ENCODE peak calls at places on chromosomes 3 and 15, in four cellular contexts. Z, B, N and P are unnamed samples.

GRCh38 chr15:42921049-42921731 is 612 bp upstream of the TTBK2 start:
- DNase-seq in Z (peak), N (peak), B (no peak), P (no peak)

GRCh38 chr3:149576071-149576564 is 81.7 kb downstream of the WWTR1 start:
- DNase-seq in N (no peak), B (no peak), Z (peak), P (no peak)

GRCh38 chr3:129114455-129114854 is 7.1 kb downstream of the RAB43 start:
- DNase-seq in B (no peak), N (no peak), Z (no peak), P (no peak)

GRCh38 chr3:14561051-14561634 is 21.0 kb upstream of the GRIP2 start:
- DNase-seq in B (no peak), N (no peak), Z (no peak), P (no peak)

GRCh38 chr15:39639037-39639436 is 58.2 kb downstream of the THBS1 start:
- DNase-seq in N (no peak), B (no peak), Z (no peak), P (no peak)

GRCh38 chr3:50345586-50345985 is at the start of gene ZMYND10:
- DNase-seq in N (peak), B (peak), Z (peak), P (peak)

GRCh38 chr3:65856907-65857306 is 181.8 kb downstream of the MAGI1 start:
- DNase-seq in Z (no peak), N (no peak), B (no peak), P (no peak)

GRCh38 chr15:98676586-98677270 is 28.4 kb downstream of the IGF1R start:
- DNase-seq in Z (no peak), B (no peak), N (no peak), P (no peak)

GRCh38 chr15:31101262-31102048 is at the start of gene TRPM1:
- DNase-seq in N (no peak), Z (no peak), B (no peak), P (no peak)

GRCh38 chr3:140899363-140899762 is 42.3 kb upstream of the SLC25A36 start:
- DNase-seq in B (no peak), Z (no peak), N (no peak), P (no peak)

GRCh38 chr3:23805881-23806321 is at the start of gene UBE2E1:
- DNase-seq in Z (peak), N (peak), B (peak), P (peak)

GRCh38 chr15:56719774-56720555 is 13.3 kb downstream of the ZNF280D start:
- DNase-seq in N (no peak), B (no peak), Z (no peak), P (no peak)

GRCh38 chr15:22806664-22807063 is 20.2 kb downstream of the NIPA1 start:
- DNase-seq in B (no peak), Z (no peak), N (no peak), P (no peak)

GRCh38 chr15:77036537-77037474 is 34.1 kb downstream of the TSPAN3 start:
- DNase-seq in N (no peak), Z (peak), B (no peak), P (no peak)

GRCh38 chr3:163476179-163476578 is 1602.1 kb downstream of the SI start:
- DNase-seq in Z (no peak), B (no peak), N (no peak), P (no peak)

GRCh38 chr15:100781061-100781960 is 98.3 kb upstream of the ALDH1A3 start:
- DNase-seq in B (no peak), N (peak), Z (peak), P (no peak)

GRCh38 chr3:58422756-58423324 is 10.8 kb downstream of the PDHB start:
- DNase-seq in Z (no peak), B (no peak), N (no peak), P (no peak)
- TF ChIP-seq CTCF in Z (no peak), B (peak), N (no peak), P (no peak)

DNA sequence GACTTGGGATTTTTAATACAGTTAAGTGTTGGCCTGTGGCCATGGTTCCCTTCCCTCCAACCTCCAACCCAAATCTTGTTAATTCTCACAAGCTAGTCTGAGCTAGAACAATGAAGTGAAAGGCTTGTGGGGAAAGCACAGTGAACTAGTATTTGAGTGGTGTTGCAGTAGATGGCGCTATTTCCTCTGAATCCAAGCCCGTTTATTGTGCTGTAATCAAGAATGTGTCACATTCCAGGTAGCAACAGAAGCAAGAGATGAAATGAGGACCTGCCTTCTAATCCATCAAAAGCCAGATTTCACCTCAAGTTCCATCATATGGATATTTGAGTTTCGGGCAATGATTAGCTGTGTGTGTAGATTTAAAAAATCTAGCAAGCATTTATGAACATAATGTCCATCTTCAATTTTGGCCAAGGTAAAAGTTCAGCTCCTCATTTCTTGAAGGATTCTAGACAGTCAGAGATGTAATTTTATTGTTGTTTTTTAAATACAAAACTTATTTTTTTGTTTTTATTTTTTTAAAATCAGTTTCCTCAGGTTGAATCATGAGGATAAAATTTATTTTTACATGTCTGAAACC is 160.7 kb downstream of the SQOR start:
- DNase-seq in Z (peak), B (no peak), N (peak), P (no peak)
- TF ChIP-seq CTCF in Z (peak), B (peak), N (peak), P (peak)

DNA sequence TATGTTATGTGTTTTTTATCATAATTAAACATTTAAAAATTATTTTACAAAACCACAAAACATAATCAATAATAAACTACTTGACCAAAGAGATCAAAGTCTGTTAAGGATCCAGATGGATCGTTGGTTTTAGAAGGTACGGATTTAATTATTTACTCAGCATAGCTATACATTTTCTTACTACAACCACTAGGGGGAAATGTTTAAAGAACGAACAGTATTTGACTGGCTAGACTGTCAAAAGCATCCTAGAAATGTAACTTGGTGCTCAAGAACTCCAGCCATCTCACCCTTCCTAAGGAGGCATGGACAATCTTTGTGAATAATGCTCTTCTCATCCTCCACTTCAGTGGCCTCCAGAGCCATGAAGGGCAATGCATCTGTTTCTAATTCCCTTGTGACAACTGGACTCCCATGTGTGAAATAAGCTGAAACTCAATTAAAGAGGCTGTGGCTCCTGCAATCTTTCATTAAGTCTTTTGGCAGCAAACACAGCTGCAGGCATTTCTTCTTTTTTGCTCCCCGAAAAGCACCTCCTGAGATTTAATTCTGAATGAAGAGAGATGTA is 94.7 kb upstream of the TUSC7 start:
- DNase-seq in Z (no peak), N (no peak), B (no peak), P (no peak)
- TF ChIP-seq CTCF in Z (no peak), N (peak), B (no peak), P (peak)

DNA sequence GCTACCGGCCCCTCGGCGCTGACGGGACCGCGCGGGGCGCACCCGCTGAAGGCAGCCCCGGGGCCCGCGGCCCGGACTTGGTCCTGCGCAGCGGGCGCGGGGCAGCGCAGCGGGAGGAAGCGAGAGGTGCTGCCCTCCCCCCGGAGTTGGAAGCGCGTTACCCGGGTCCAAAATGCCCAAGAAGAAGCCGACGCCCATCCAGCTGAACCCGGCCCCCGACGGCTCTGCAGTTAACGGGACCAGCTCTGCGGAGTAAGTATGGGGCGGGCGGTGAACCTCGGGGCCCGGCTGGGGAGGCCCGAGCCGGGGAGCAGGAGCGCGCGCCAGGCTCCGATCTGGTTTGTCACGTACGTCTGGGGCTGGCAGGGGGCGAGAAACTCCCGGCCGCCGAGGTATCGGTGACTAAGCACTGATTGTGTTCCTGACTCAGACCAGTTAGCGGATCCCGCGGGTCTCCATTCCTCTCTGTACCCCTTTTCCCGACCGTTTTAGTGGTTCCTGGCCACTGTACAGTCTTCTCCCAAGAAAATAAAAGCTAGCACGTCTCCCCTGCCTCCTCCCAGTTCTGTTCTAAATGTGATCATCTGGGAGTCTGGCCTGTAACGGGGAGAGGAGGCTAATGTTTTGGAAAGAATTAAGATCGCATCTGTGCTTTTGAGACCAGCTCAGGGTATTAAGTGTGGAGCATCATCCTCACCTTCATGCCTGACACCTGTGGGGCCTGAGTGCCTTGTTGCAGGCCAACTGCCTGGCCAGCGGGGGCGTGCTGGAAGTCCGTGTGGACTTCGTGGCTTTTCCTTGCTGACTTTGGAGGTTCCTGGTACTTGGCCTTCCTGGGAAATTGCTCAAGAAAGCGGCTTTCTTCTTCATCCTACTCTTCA is 704 bp downstream of the MAP2K1 start:
- DNase-seq in B (peak), Z (peak), N (peak), P (no peak)
- TF ChIP-seq CTCF in B (peak), Z (peak), N (no peak), P (peak)

GRCh38 chr15:68633181-68634121 is 54.7 kb downstream of the CORO2B start:
- DNase-seq in N (no peak), Z (no peak), B (no peak), P (no peak)

GRCh38 chr15:68630205-68630555 is 51.4 kb downstream of the CORO2B start:
- DNase-seq in N (no peak), Z (no peak), B (no peak), P (no peak)

GRCh38 chr15:68630836-68631235 is 52.0 kb downstream of the CORO2B start:
- DNase-seq in N (no peak), B (no peak), Z (no peak), P (no peak)

GRCh38 chr15:68632101-68632500 is 53.3 kb downstream of the CORO2B start:
- DNase-seq in N (no peak), Z (no peak), B (no peak), P (no peak)

DNA sequence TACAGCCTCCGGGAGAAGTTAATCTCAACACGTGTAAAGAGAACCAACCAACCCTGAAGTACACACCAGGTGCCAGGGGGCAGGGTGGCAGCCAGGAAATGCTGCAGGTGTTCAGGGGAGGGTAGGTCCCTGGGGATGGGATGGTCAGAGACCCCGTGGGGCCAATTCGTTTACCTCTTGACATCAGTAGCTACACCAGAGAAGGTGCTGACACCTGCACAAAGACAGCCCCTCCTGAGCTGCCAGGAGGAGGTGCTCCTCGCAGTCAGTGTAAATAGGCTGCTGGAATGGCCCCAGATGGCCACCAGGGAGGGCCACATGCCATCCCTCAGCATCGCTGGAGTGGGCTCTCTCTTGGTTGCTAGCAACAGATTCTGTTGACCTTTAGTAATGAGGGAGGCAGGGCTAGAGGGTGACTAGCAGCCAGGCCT is 52.8 kb downstream of the CORO2B start:
- DNase-seq in N (no peak), Z (no peak), B (no peak), P (no peak)
- TF ChIP-seq CTCF in N (no peak), Z (no peak), B (peak), P (no peak)

GRCh38 chr3:31486865-31487533 is 45.7 kb upstream of the STT3B start:
- DNase-seq in N (no peak), B (no peak), Z (no peak), P (no peak)

GRCh38 chr3:31483776-31484175 is 48.9 kb upstream of the STT3B start:
- DNase-seq in B (no peak), N (no peak), Z (no peak), P (no peak)

GRCh38 chr3:31481697-31482096 is 51.0 kb upstream of the STT3B start:
- DNase-seq in Z (no peak), B (no peak), N (no peak), P (no peak)

GRCh38 chr3:31488475-31489017 is 44.2 kb upstream of the STT3B start:
- DNase-seq in N (no peak), Z (no peak), B (no peak), P (no peak)

GRCh38 chr3:31485206-31485605 is 47.5 kb upstream of the STT3B start:
- DNase-seq in N (no peak), B (no peak), Z (no peak), P (no peak)
- TF ChIP-seq CTCF in N (no peak), B (no peak), Z (no peak), P (no peak)

DNA sequence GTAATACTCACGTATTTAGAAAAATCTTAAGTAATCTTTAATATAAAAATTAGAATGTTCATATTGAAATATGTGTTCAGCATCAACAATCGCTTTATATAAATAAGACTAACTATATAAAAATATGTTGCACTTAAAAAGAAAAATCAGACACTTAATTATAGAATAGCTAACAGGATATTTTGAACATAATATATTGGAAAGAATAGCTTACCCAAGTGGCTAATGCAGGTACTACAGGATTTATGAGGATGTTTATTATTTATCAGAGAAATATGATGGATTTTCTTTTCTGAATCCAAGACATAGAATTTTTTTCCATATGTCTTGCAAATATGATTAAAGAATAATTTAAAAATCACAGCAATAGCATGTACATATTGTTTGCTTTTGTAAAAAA is 567.9 kb upstream of the GBE1 start:
- DNase-seq in N (no peak), Z (no peak), B (no peak), P (no peak)
- TF ChIP-seq CTCF in N (peak), Z (no peak), B (peak), P (peak)